ENCODE peak calls at places on chromosomes 12 and 14, in five cellular contexts. L, N, O, U and C are unnamed samples.

GRCh38 chr14:66311935-66312334 is 174.2 kb upstream of the CCDC196 start:
- DNase-seq in L (no peak), O (no peak), U (no peak), N (no peak), C (no peak)

GRCh38 chr12:54420766-54421144 is 1.7 kb upstream of the ITGA5 start:
- DNase-seq in U (no peak), L (no peak), N (no peak), O (no peak), C (no peak)

GRCh38 chr12:26126340-26127284 is 1.8 kb upstream of the BHLHE41 start:
- DNase-seq in N (no peak), U (peak), L (peak), O (peak), C (peak)

GRCh38 chr12:77924703-77925102 is 94.0 kb downstream of the NAV3 start:
- DNase-seq in L (peak), O (no peak), N (no peak), U (no peak), C (peak)

GRCh38 chr14:59013672-59014298 is 174.7 kb upstream of the DAAM1 start:
- DNase-seq in L (peak), U (no peak), O (no peak), N (no peak), C (no peak)

GRCh38 chr14:66105819-66106218 is 380.4 kb upstream of the CCDC196 start:
- DNase-seq in U (no peak), N (no peak), L (peak), O (no peak), C (peak)

GRCh38 chr12:48197549-48197966 is 5.5 kb downstream of the OR10AD1 start:
- DNase-seq in L (peak), O (no peak), U (no peak), N (no peak), C (peak)

GRCh38 chr14:24058951-24059475 is 7.2 kb downstream of the CARMIL3 start:
- DNase-seq in U (peak), N (no peak), O (no peak), L (no peak), C (no peak)

GRCh38 chr12:131737485-131737827 is 26.6 kb downstream of the SFSWAP start:
- DNase-seq in U (no peak), O (no peak), N (no peak), L (no peak), C (no peak)

GRCh38 chr12:69442894-69443293 is 27.3 kb upstream of the FRS2 start:
- DNase-seq in O (no peak), N (no peak), U (no peak), L (peak), C (no peak)

GRCh38 chr14:99479160-99479902 is 1.3 kb downstream of the SETD3 start:
- DNase-seq in U (no peak), L (peak), O (no peak), N (no peak), C (no peak)

GRCh38 chr14:74425525-74426201 is 347 bp downstream of the SYNDIG1L start:
- DNase-seq in N (peak), U (no peak), L (no peak), O (no peak), C (no peak)

GRCh38 chr14:68111733-68112270 is 292.2 kb downstream of the RAD51B start:
- DNase-seq in U (no peak), O (no peak), N (no peak), L (no peak), C (no peak)

GRCh38 chr14:106843376-106843775 is 1317.0 kb downstream of the TMEM121 start:
- DNase-seq in L (no peak), O (no peak), U (no peak), N (no peak), C (no peak)

GRCh38 chr14:86788229-86788628 is 1204.8 kb downstream of the GALC start:
- DNase-seq in U (no peak), O (no peak), L (no peak), N (no peak), C (no peak)

GRCh38 chr12:98352218-98352811 is 163.1 kb upstream of the TMPO start:
- DNase-seq in L (peak), N (no peak), O (no peak), U (no peak), C (peak)

GRCh38 chr14:97077253-97077653 is 280.1 kb downstream of the VRK1 start:
- DNase-seq in U (peak), O (no peak), L (peak), N (no peak), C (peak)

GRCh38 chr14:68849416-68849815 is 56.5 kb upstream of the ZFP36L1 start:
- DNase-seq in L (no peak), N (no peak), O (no peak), U (no peak), C (no peak)

GRCh38 chr14:36070056-36071043 is 106.2 kb downstream of the PTCSC3 start:
- DNase-seq in L (peak), N (peak), U (no peak), O (peak), C (no peak)

GRCh38 chr12:46219892-46220655 is 48.8 kb downstream of the SLC38A1 start:
- DNase-seq in L (peak), N (peak), O (no peak), U (no peak), C (peak)

GRCh38 chr14:53955234-53955556 is 1.4 kb downstream of the BMP4 start:
- DNase-seq in U (no peak), N (no peak), O (no peak), L (no peak), C (no peak)

GRCh38 chr12:118436986-118437385 is 60.6 kb downstream of the SUDS3 start:
- DNase-seq in O (no peak), U (no peak), L (peak), N (no peak), C (no peak)

GRCh38 chr14:73223049-73223448 is 14.3 kb upstream of the PAPLN start:
- DNase-seq in U (no peak), L (peak), N (no peak), O (no peak), C (no peak)

GRCh38 chr14:99624971-99625370 is 20.0 kb upstream of the HHIPL1 start:
- DNase-seq in U (no peak), L (no peak), O (no peak), N (no peak), C (no peak)

GRCh38 chr12:42076976-42077375 is 67.7 kb downstream of the GXYLT1 start:
- DNase-seq in L (no peak), N (no peak), U (no peak), O (no peak), C (no peak)

GRCh38 chr14:22460461-22461195 is 128.4 kb downstream of the DAD1 start:
- DNase-seq in O (no peak), U (no peak), L (peak), N (no peak), C (no peak)

GRCh38 chr14:77579065-77579464 is 37.4 kb downstream of the SPTLC2 start:
- DNase-seq in U (no peak), N (no peak), L (no peak), O (no peak), C (no peak)

GRCh38 chr14:106442857-106443256 is 916.5 kb downstream of the TMEM121 start:
- DNase-seq in N (peak), U (no peak), L (no peak), O (no peak), C (no peak)

GRCh38 chr12:25386823-25387134 is 136.1 kb upstream of the KRAS start:
- DNase-seq in L (no peak), U (no peak), N (no peak), O (peak), C (no peak)

GRCh38 chr12:9794484-9795063 is 32.7 kb upstream of the KLRF1 start:
- DNase-seq in U (no peak), N (no peak), L (no peak), O (no peak), C (no peak)

GRCh38 chr14:95507701-95508103 is 8.7 kb downstream of the SYNE3 start:
- DNase-seq in O (no peak), U (peak), N (no peak), L (peak), C (no peak)

GRCh38 chr12:68367903-68368302 is 35.7 kb upstream of the MDM1 start:
- DNase-seq in L (peak), U (no peak), N (no peak), O (no peak), C (no peak)

GRCh38 chr14:60946773-60947172 is 34.1 kb downstream of the TRMT5 start:
- DNase-seq in N (no peak), L (no peak), U (no peak), O (no peak), C (no peak)